ENCODE peak calls at places on chromosomes 6 and 20, in four cellular contexts. B is AG08395, S is GM23248, J is AG20443. Z is an unnamed sample.

GRCh38 chr6:34145161-34146020 is 496 bp downstream of the GRM4 start:
- DNase-seq in B (peak; percentile 50), S (peak; percentile 78), J (peak; percentile 85), Z (peak; percentile 34)

GRCh38 chr6:170270984-170271593 is 19.8 kb downstream of the DLL1 start:
- DNase-seq in B (no peak), S (no peak), J (no peak), Z (no peak)

GRCh38 chr6:16275230-16275574 is 36.8 kb downstream of the GMPR start:
- DNase-seq in B (no peak), S (no peak), J (no peak), Z (no peak)

GRCh38 chr20:4369798-4370124 is 351.9 kb upstream of the PRND start:
- DNase-seq in B (no peak), S (no peak), J (no peak), Z (no peak)

GRCh38 chr20:18832801-18833200 is 19.2 kb downstream of the SCP2D1 start:
- DNase-seq in B (no peak), S (no peak), J (no peak), Z (no peak)

GRCh38 chr6:21593412-21593926 is at the start of gene SOX4:
- DNase-seq in B (peak; percentile 96), S (peak; percentile 97), J (peak; percentile 91), Z (peak; percentile 92)

GRCh38 chr6:57173886-57174510 is 1.9 kb downstream of the BAG2 start:
- DNase-seq in B (peak; percentile 69), S (peak; percentile 84), J (peak; percentile 63), Z (peak; percentile 59)

GRCh38 chr6:163392533-163392932 is 22.0 kb upstream of the QKI start:
- DNase-seq in B (peak; percentile 38), S (peak; percentile 33), J (peak; percentile 43), Z (peak; percentile 85)

GRCh38 chr20:24703284-24703610 is 233.8 kb downstream of the SYNDIG1 start:
- DNase-seq in B (no peak), S (no peak), J (no peak), Z (no peak)

GRCh38 chr6:28303570-28303969 is 22.2 kb downstream of the PGBD1 start:
- DNase-seq in B (no peak), S (no peak), J (no peak), Z (no peak)

GRCh38 chr20:364905-365794 is 15.4 kb upstream of the TRIB3 start:
- DNase-seq in B (no peak), S (peak; percentile 57), J (no peak), Z (peak; percentile 68)